ENCODE peak calls at places on chromosomes 1 and 21, in ten cellular contexts. B is colonic mucosa, Y is thoracic aorta, P is neural progenitor cell, V is esophagus squamous epithelium, J is tibial artery, H is IMR-90, M is psoas muscle, Z is mucosa of descending colon, W is cardiac muscle cell. K is an unnamed sample.
A peak's percentile ranks its signal among the peaks of the same experiment; 100 is the strongest.

GRCh38 chr1:107668762-107669161 is 296.2 kb downstream of the VAV3 start:
- DNase-seq in B (no peak), Y (no peak), P (no peak), V (no peak), J (no peak), H (peak; percentile 32), M (no peak), Z (no peak), W (no peak), K (no peak)

GRCh38 chr1:164785841-164786534 is 227.0 kb downstream of the PBX1 start:
- DNase-seq in B (no peak), Y (no peak), P (no peak), V (no peak), J (no peak), H (peak; percentile 19), M (no peak), Z (no peak), W (peak; percentile 71), K (no peak)

GRCh38 chr1:31674626-31675025 is 29.2 kb downstream of the COL16A1 start:
- DNase-seq in B (no peak), Y (no peak), P (no peak), V (no peak), J (no peak), H (no peak), M (no peak), Z (no peak), W (no peak), K (no peak)

GRCh38 chr21:18951291-18952038 is 547.9 kb upstream of the TMPRSS15 start:
- DNase-seq in B (peak; percentile 42), Y (no peak), P (peak; percentile 84), V (no peak), J (no peak), H (no peak), M (no peak), Z (no peak), W (no peak), K (peak; percentile 24)

GRCh38 chr1:37137018-37137417 is 102.7 kb upstream of the GRIK3 start:
- DNase-seq in B (no peak), Y (no peak), P (no peak), V (no peak), J (no peak), H (no peak), M (no peak), Z (no peak), W (no peak), K (no peak)

GRCh38 chr1:31717341-31717740 is 13.5 kb upstream of the COL16A1 start:
- DNase-seq in B (no peak), Y (no peak), P (no peak), V (no peak), J (no peak), H (peak; percentile 37), M (no peak), Z (no peak), W (no peak), K (no peak)

GRCh38 chr1:2502661-2503553 is 23.5 kb downstream of the PANK4 start:
- DNase-seq in B (no peak), Y (no peak), P (no peak), V (no peak), J (no peak), H (no peak), M (no peak), Z (no peak), W (no peak), K (no peak)

GRCh38 chr1:117655220-117655577 is 49.4 kb downstream of the TENT5C start:
- DNase-seq in B (no peak), Y (no peak), P (no peak), V (no peak), J (peak; percentile 59), H (peak; percentile 31), M (no peak), Z (no peak), W (peak; percentile 47), K (no peak)

GRCh38 chr1:15994590-15995351 is 9.3 kb upstream of the SRARP start:
- DNase-seq in B (peak; percentile 62), Y (no peak), P (peak; percentile 46), V (no peak), J (peak; percentile 82), H (peak; percentile 56), M (peak; percentile 68), Z (peak; percentile 73), W (peak; percentile 76), K (peak; percentile 63)

GRCh38 chr21:14863745-14864210 is 201.0 kb downstream of the NRIP1 start:
- DNase-seq in B (no peak), Y (no peak), P (no peak), V (no peak), J (no peak), H (peak; percentile 57), M (no peak), Z (no peak), W (peak; percentile 63), K (no peak)

GRCh38 chr1:44405804-44406743 is 1.0 kb downstream of the RNF220 start:
- DNase-seq in B (no peak), Y (no peak), P (peak; percentile 54), V (no peak), J (peak; percentile 65), H (no peak), M (no peak), Z (peak; percentile 25), W (no peak), K (no peak)

GRCh38 chr1:43034778-43035177 is 76.1 kb upstream of the SLC2A1 start:
- DNase-seq in B (no peak), Y (no peak), P (no peak), V (no peak), J (no peak), H (no peak), M (no peak), Z (no peak), W (no peak), K (no peak)

GRCh38 chr1:221458430-221459156 is 283.3 kb downstream of the DUSP10 start:
- DNase-seq in B (no peak), Y (no peak), P (no peak), V (no peak), J (no peak), H (peak; percentile 81), M (no peak), Z (no peak), W (peak; percentile 85), K (no peak)

GRCh38 chr1:147167361-147167760 is 4.9 kb downstream of the PRKAB2 start:
- DNase-seq in B (no peak), Y (no peak), P (no peak), V (no peak), J (no peak), H (peak; percentile 96), M (no peak), Z (no peak), W (peak; percentile 92), K (no peak)

GRCh38 chr1:214824758-214825157 is 221.8 kb downstream of the CENPF start:
- DNase-seq in B (no peak), Y (no peak), P (no peak), V (no peak), J (no peak), H (no peak), M (no peak), Z (no peak), W (peak; percentile 8), K (no peak)

DNA sequence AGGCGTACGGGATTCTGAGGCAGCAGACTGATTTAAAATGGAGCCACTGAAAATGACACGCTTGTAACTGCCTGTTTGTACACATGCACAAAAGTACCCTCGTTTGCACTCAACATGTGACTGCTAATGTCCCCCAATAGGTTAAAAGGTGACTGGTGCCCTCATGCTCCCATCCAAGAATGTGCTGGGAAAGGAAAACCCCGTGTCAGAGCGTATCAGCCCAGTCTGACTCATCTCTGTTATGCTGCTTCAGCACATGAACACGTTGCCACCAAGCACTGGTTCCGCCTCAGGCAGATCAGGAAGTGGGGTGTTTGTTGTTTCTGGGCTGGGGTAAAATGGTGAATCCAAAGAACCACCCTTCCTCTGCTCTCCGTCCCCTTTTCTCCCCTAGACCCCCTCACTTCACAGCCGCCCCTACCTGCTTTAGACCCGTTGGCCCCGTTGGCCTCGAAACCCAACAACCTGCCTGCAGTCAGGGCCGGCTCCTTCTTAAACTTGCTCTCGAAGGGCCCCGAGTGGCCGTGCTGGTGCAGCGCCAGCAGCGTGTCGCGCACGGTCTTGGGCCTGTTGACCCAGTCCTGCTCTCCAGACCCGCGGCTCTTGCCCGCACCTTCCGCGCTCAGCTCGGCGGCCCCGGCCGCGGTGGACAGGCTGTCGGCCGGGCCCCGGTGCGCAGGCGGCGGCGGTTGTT is 1.8 kb downstream of the IRF2BP2 start:
- DNase-seq in B (peak; percentile 83), Y (peak; percentile 74), P (peak; percentile 71), V (peak; percentile 65), J (peak; percentile 90), H (peak; percentile 96), M (peak; percentile 79), Z (peak; percentile 76), W (peak; percentile 93), K (peak; percentile 84)
- TF ChIP-seq CTCF in B (no peak), Y (peak; percentile 10), P (peak; percentile 9), V (no peak), J (no peak), H (no peak), M (no peak), Z (no peak), W (no peak), K (peak; percentile 0)

GRCh38 chr1:171494086-171494485 is 8.8 kb downstream of the PRRC2C start:
- DNase-seq in B (no peak), Y (no peak), P (no peak), V (no peak), J (no peak), H (no peak), M (no peak), Z (no peak), W (peak; percentile 39), K (no peak)

GRCh38 chr1:171500304-171500703 is 15.0 kb downstream of the PRRC2C start:
- DNase-seq in B (no peak), Y (no peak), P (no peak), V (no peak), J (no peak), H (no peak), M (no peak), Z (no peak), W (no peak), K (no peak)

GRCh38 chr1:171500803-171501202 is 15.5 kb downstream of the PRRC2C start:
- DNase-seq in B (no peak), Y (no peak), P (no peak), V (no peak), J (no peak), H (no peak), M (no peak), Z (no peak), W (no peak), K (no peak)

GRCh38 chr1:171495444-171495843 is 10.1 kb downstream of the PRRC2C start:
- DNase-seq in B (no peak), Y (no peak), P (no peak), V (no peak), J (no peak), H (peak; percentile 19), M (no peak), Z (no peak), W (no peak), K (no peak)
- H3K4me1 ChIP-seq in B (peaks cover 4% of the 10 kb centered on the region), Y (peaks cover 42% of the 10 kb centered on the region), P (peaks cover 14% of the 10 kb centered on the region), V (peaks cover 20% of the 10 kb centered on the region), J (peaks cover 5% of the 10 kb centered on the region), H (peaks cover 16% of the 10 kb centered on the region), M (peaks cover 32% of the 10 kb centered on the region), Z (peaks cover 22% of the 10 kb centered on the region), W (peaks cover 9% of the 10 kb centered on the region), K (peaks cover 33% of the 10 kb centered on the region)

GRCh38 chr1:70207492-70207891 is 2.1 kb upstream of the LRRC40 start:
- DNase-seq in B (no peak), Y (no peak), P (no peak), V (no peak), J (no peak), H (no peak), M (no peak), Z (no peak), W (no peak), K (no peak)
- H3K4me3 ChIP-seq in B (no peak overlapping the region), Y (no peak overlapping the region), P (no peak overlapping the region), V (no peak overlapping the region), J (no peak overlapping the region), H (no peak overlapping the region), M (peak overlapping the region; percentile 97), Z (no peak overlapping the region), W (no peak overlapping the region), K (no peak overlapping the region)

GRCh38 chr1:180252638-180253536 is 22.8 kb downstream of the LHX4 start:
- DNase-seq in B (peak; percentile 86), Y (no peak), P (peak; percentile 82), V (peak; percentile 13), J (peak; percentile 78), H (peak; percentile 65), M (peak; percentile 66), Z (peak; percentile 88), W (peak; percentile 78), K (peak; percentile 84)
- TF ChIP-seq CTCF in B (peak; percentile 82), Y (peak; percentile 56), P (peak; percentile 94), V (peak; percentile 70), J (peak; percentile 71), H (peak; percentile 93), M (peak; percentile 80), Z (peak; percentile 75), W (peak; percentile 88), K (peak; percentile 95)